ENCODE peak calls at places on chromosomes 16 and 17, in eight cellular contexts. R is colonic mucosa, A is left colon, B is cardiac septum, H is adrenal gland, J is posterior vena cava, Z is progenitor cell of endocrine pancreas, C is foreskin fibroblast. Q is an unnamed sample.

GRCh38 chr16:30449116-30449435 is 3.4 kb upstream of the SEPHS2 start:
- DNase-seq in R (no peak), A (no peak), B (no peak), H (no peak), J (no peak), Z (no peak), C (no peak), Q (no peak)

GRCh38 chr17:69761767-69762321 is 313.2 kb upstream of the KCNJ16 start:
- DNase-seq in R (no peak), A (no peak), B (no peak), H (no peak), J (no peak), Z (no peak), C (peak), Q (no peak)

GRCh38 chr17:81821147-81821546 is 11.9 kb downstream of the MCRIP1 start:
- DNase-seq in R (no peak), A (no peak), B (no peak), H (peak), J (no peak), Z (no peak), C (no peak), Q (no peak)

GRCh38 chr17:19724501-19725420 is 8.4 kb upstream of the SLC47A2 start:
- DNase-seq in R (peak), A (peak), B (no peak), H (peak), J (peak), Z (no peak), C (peak), Q (peak)

GRCh38 chr17:19719365-19720209 is 3.2 kb upstream of the SLC47A2 start:
- DNase-seq in R (peak), A (no peak), B (no peak), H (peak), J (peak), Z (no peak), C (no peak), Q (no peak)

GRCh38 chr17:14582996-14583395 is 282.1 kb downstream of the HS3ST3B1 start:
- DNase-seq in R (no peak), A (no peak), B (no peak), H (no peak), J (no peak), Z (no peak), C (no peak), Q (no peak)

GRCh38 chr17:73643846-73644144 is 450 bp downstream of the SDK2 start:
- DNase-seq in R (no peak), A (no peak), B (no peak), H (no peak), J (no peak), Z (no peak), C (peak), Q (no peak)

GRCh38 chr16:56262148-56262878 is 71.0 kb downstream of the GNAO1 start:
- DNase-seq in R (no peak), A (no peak), B (no peak), H (no peak), J (no peak), Z (no peak), C (no peak), Q (no peak)

GRCh38 chr17:56431736-56432135 is 161.8 kb upstream of the NOG start:
- DNase-seq in R (no peak), A (no peak), B (no peak), H (no peak), J (no peak), Z (no peak), C (no peak), Q (no peak)

GRCh38 chr16:88617268-88618031 is 20.9 kb upstream of the IL17C start:
- DNase-seq in R (peak), A (peak), B (no peak), H (no peak), J (no peak), Z (no peak), C (no peak), Q (no peak)

GRCh38 chr16:57755061-57755684 is 19.6 kb downstream of the KATNB1 start:
- DNase-seq in R (no peak), A (no peak), B (no peak), H (no peak), J (no peak), Z (no peak), C (no peak), Q (peak)

GRCh38 chr17:30600830-30601494 is 123.8 kb downstream of the GOSR1 start:
- DNase-seq in R (peak), A (peak), B (no peak), H (peak), J (no peak), Z (no peak), C (peak), Q (peak)

GRCh38 chr16:88368994-88369393 is 13.8 kb upstream of the ZNF469 start:
- DNase-seq in R (no peak), A (no peak), B (no peak), H (no peak), J (peak), Z (no peak), C (no peak), Q (no peak)